ENCODE peak calls at places on chromosomes 16 and 17, in five cellular contexts. T is left lung, F is cardiac fibroblast, M is body of pancreas, L is adrenal gland. I is an unnamed sample.
A peak's percentile ranks its signal among the peaks of the same experiment; 100 is the strongest.

GRCh38 chr17:37220609-37220953 is 155.2 kb upstream of the C17orf78 start:
- DNase-seq in T (no peak), F (peak; percentile 50), M (no peak), L (peak; percentile 21), I (no peak)

GRCh38 chr17:35245196-35245486 is 2.3 kb downstream of the SLFN5 start:
- DNase-seq in T (no peak), F (peak; percentile 89), M (no peak), L (no peak), I (peak; percentile 96)

GRCh38 chr17:36600936-36601302 is 464 bp upstream of the MRM1 start:
- DNase-seq in T (no peak), F (no peak), M (no peak), L (no peak), I (no peak)

GRCh38 chr17:36048061-36048460 is 16.0 kb upstream of the CCL18 start:
- DNase-seq in T (no peak), F (no peak), M (no peak), L (no peak), I (no peak)

GRCh38 chr17:76314392-76315227 is 6.5 kb upstream of the QRICH2 start:
- DNase-seq in T (no peak), F (peak; percentile 30), M (no peak), L (peak; percentile 16), I (no peak)

GRCh38 chr16:78844028-78844427 is 744.6 kb downstream of the WWOX start:
- DNase-seq in T (no peak), F (no peak), M (no peak), L (no peak), I (no peak)

GRCh38 chr16:3063617-3064389 is 1.6 kb upstream of the IL32 start:
- DNase-seq in T (no peak), F (no peak), M (no peak), L (no peak), I (no peak)

GRCh38 chr16:84874983-84875382 is 55.2 kb downstream of the CRISPLD2 start:
- DNase-seq in T (no peak), F (no peak), M (no peak), L (no peak), I (no peak)

GRCh38 chr17:17385502-17385901 is 82.3 kb downstream of the NT5M start:
- DNase-seq in T (no peak), F (no peak), M (no peak), L (no peak), I (no peak)

GRCh38 chr16:842061-842476 is 41.5 kb upstream of the GNG13 start:
- DNase-seq in T (peak; percentile 74), F (peak; percentile 23), M (peak; percentile 50), L (peak; percentile 13), I (no peak)

GRCh38 chr17:42378597-42379594 is 9.3 kb downstream of the STAT3 start:
- DNase-seq in T (no peak), F (peak; percentile 46), M (no peak), L (no peak), I (no peak)

GRCh38 chr17:53543363-53543927 is 279.3 kb upstream of the KIF2B start:
- DNase-seq in T (no peak), F (no peak), M (no peak), L (no peak), I (no peak)

GRCh38 chr16:67995423-67995822 is 3.9 kb downstream of the DPEP2 start:
- DNase-seq in T (no peak), F (no peak), M (no peak), L (no peak), I (no peak)

DNA sequence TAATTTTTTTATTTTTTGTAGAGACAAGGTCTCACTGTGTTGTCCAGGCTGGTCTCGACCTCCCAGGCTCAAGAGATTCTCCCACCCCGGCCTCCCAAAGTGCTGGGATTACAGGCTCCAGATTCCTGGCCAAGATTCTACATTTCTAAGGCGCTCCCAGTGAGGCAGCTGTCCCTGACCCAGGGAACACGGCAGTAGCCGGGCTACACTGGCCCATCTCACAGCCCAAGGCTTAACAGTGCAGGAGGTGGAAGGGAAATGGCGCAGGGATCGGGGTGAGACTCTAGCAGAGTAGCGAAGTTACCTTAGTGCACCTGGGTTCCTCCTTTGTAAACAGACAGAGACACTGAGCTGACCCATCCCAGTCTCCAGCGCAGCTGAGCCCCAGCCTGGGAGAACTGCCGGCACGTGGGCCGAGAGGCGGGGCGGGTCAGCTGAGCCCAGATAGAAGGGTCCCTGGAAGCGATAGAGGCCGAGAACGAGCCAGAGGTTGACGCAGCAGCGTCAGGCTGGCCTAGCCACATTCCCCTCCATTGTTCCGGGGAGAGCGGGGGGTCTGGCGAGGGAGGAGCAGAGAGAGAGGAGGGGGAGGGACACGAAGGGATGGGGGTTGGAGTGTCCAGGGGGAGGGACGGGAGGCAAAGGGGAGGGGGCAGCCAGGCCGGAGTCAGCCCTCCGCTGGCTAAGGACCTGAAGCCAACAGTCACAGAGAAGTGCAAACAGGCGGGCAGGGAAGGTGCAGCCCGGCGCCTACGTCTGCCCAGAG is 2.5 kb downstream of the CARHSP1 start:
- DNase-seq in T (peak; percentile 76), F (peak; percentile 75), M (peak; percentile 59), L (peak; percentile 80), I (no peak)
- H3K4me3 ChIP-seq in T (peak overlapping the region; percentile 42), F (peak overlapping the region; percentile 81), M (peak overlapping the region; percentile 12), L (no peak overlapping the region), I (peak overlapping the region; percentile 91)

GRCh38 chr16:69476920-69477418 is 52.5 kb downstream of the CYB5B start:
- DNase-seq in T (no peak), F (peak; percentile 60), M (no peak), L (peak; percentile 65), I (peak; percentile 87)
- TF ChIP-seq CTCF in T (no peak), F (no peak), M (no peak), L (no peak), I (peak; percentile 9)

GRCh38 chr17:82737981-82738877 is 2.8 kb downstream of the FN3K start:
- DNase-seq in T (peak; percentile 79), F (peak; percentile 66), M (peak; percentile 75), L (peak; percentile 96), I (no peak)

GRCh38 chr17:82743344-82744219 is 8.2 kb downstream of the FN3K start:
- DNase-seq in T (peak; percentile 41), F (no peak), M (no peak), L (no peak), I (no peak)

GRCh38 chr17:82736511-82737185 is 1.2 kb downstream of the FN3K start:
- DNase-seq in T (peak; percentile 71), F (no peak), M (no peak), L (no peak), I (no peak)

GRCh38 chr17:82745524-82745923 is 6.3 kb upstream of the TBCD start:
- DNase-seq in T (no peak), F (no peak), M (no peak), L (no peak), I (no peak)

GRCh38 chr17:82740906-82741759 is 5.7 kb downstream of the FN3K start:
- DNase-seq in T (peak; percentile 13), F (no peak), M (no peak), L (no peak), I (no peak)
- H3K4me3 ChIP-seq in T (no peak overlapping the region), F (no peak overlapping the region), M (no peak overlapping the region), L (no peak overlapping the region), I (no peak overlapping the region)

GRCh38 chr17:6426356-6427101 is 8.4 kb downstream of the AIPL1 start:
- DNase-seq in T (no peak), F (no peak), M (no peak), L (no peak), I (no peak)

GRCh38 chr17:6429266-6429665 is 5.7 kb downstream of the AIPL1 start:
- DNase-seq in T (no peak), F (no peak), M (no peak), L (no peak), I (no peak)

GRCh38 chr17:6428207-6428965 is 6.5 kb downstream of the AIPL1 start:
- DNase-seq in T (no peak), F (no peak), M (no peak), L (no peak), I (no peak)

GRCh38 chr17:6425407-6425806 is 9.5 kb downstream of the AIPL1 start:
- DNase-seq in T (no peak), F (no peak), M (no peak), L (no peak), I (no peak)

GRCh38 chr17:6427284-6427781 is 7.6 kb downstream of the AIPL1 start:
- DNase-seq in T (no peak), F (peak; percentile 22), M (no peak), L (no peak), I (peak; percentile 11)
- TF ChIP-seq CTCF in T (no peak), F (no peak), M (no peak), L (no peak), I (peak; percentile 6)

GRCh38 chr17:31532526-31532925 is 141.1 kb downstream of the RAB11FIP4 start:
- DNase-seq in T (no peak), F (no peak), M (no peak), L (no peak), I (no peak)

GRCh38 chr17:31534223-31534888 is 142.9 kb downstream of the RAB11FIP4 start:
- DNase-seq in T (no peak), F (peak; percentile 43), M (no peak), L (no peak), I (no peak)

GRCh38 chr17:31532161-31532515 is 140.7 kb downstream of the RAB11FIP4 start:
- DNase-seq in T (no peak), F (no peak), M (no peak), L (no peak), I (no peak)

GRCh38 chr17:31535581-31535981 is 144.1 kb downstream of the RAB11FIP4 start:
- DNase-seq in T (no peak), F (no peak), M (no peak), L (no peak), I (no peak)

GRCh38 chr17:31533546-31534155 is 142.2 kb downstream of the RAB11FIP4 start:
- DNase-seq in T (no peak), F (peak; percentile 76), M (no peak), L (peak; percentile 55), I (peak; percentile 23)
- H3K4me3 ChIP-seq in T (no peak overlapping the region), F (no peak overlapping the region), M (no peak overlapping the region), L (no peak overlapping the region), I (no peak overlapping the region)

I was measured in AG09309.